ENCODE peak calls at places on chromosomes 11 and 22, in eight cellular contexts. One of them, this sample, is unnamed. For H3K4me1, the result is how much of the 10 kb centered on the place peaks cover.

GRCh38 chr11:45737056-45737455 is 67.9 kb upstream of the SLC35C1 start:
- DNase-seq in SJSA1: no peak
- DNase-seq in OCI-LY7: no peak
- DNase-seq in heart left ventricle: no peak
- DNase-seq in left ventricle myocardium inferior: no peak
- DNase-seq in neuronal stem cell: no peak
- DNase-seq in CD4-positive, CD25-positive, alpha-beta regulatory T cell: no peak
- DNase-seq in BE2C: no peak
- DNase-seq in this sample: no peak

GRCh38 chr22:46070215-46070721 is 80.1 kb upstream of the PPARA start:
- DNase-seq in BE2C: peak
- DNase-seq in OCI-LY7: peak
- DNase-seq in neuronal stem cell: no peak
- DNase-seq in left ventricle myocardium inferior: peak
- DNase-seq in heart left ventricle: peak
- DNase-seq in CD4-positive, CD25-positive, alpha-beta regulatory T cell: no peak
- DNase-seq in SJSA1: no peak
- DNase-seq in this sample: no peak

GRCh38 chr11:34656062-34656720 is 35.3 kb downstream of the EHF start:
- DNase-seq in OCI-LY7: no peak
- DNase-seq in left ventricle myocardium inferior: no peak
- DNase-seq in heart left ventricle: no peak
- DNase-seq in neuronal stem cell: no peak
- DNase-seq in BE2C: no peak
- DNase-seq in CD4-positive, CD25-positive, alpha-beta regulatory T cell: no peak
- DNase-seq in SJSA1: no peak
- DNase-seq in this sample: no peak

GRCh38 chr11:72244317-72245231 is 598 bp upstream of the PHOX2A start:
- DNase-seq in SJSA1: no peak
- DNase-seq in BE2C: peak
- DNase-seq in left ventricle myocardium inferior: no peak
- DNase-seq in OCI-LY7: no peak
- DNase-seq in CD4-positive, CD25-positive, alpha-beta regulatory T cell: no peak
- DNase-seq in neuronal stem cell: no peak
- DNase-seq in heart left ventricle: no peak
- DNase-seq in this sample: no peak

GRCh38 chr22:44292007-44292370 is 20.8 kb downstream of the SHISAL1 start:
- DNase-seq in left ventricle myocardium inferior: no peak
- DNase-seq in OCI-LY7: no peak
- DNase-seq in SJSA1: no peak
- DNase-seq in CD4-positive, CD25-positive, alpha-beta regulatory T cell: no peak
- DNase-seq in neuronal stem cell: no peak
- DNase-seq in heart left ventricle: no peak
- DNase-seq in BE2C: peak
- DNase-seq in this sample: no peak

GRCh38 chr22:19568337-19569311 is 44.4 kb upstream of the CLDN5 start:
- DNase-seq in CD4-positive, CD25-positive, alpha-beta regulatory T cell: no peak
- DNase-seq in OCI-LY7: no peak
- DNase-seq in BE2C: no peak
- DNase-seq in SJSA1: no peak
- DNase-seq in left ventricle myocardium inferior: no peak
- DNase-seq in neuronal stem cell: no peak
- DNase-seq in heart left ventricle: peak
- DNase-seq in this sample: no peak

GRCh38 chr11:17077240-17077519 is 287 bp downstream of the RPS13 start:
- DNase-seq in SJSA1: peak
- DNase-seq in BE2C: no peak
- DNase-seq in OCI-LY7: no peak
- DNase-seq in left ventricle myocardium inferior: no peak
- DNase-seq in heart left ventricle: no peak
- DNase-seq in CD4-positive, CD25-positive, alpha-beta regulatory T cell: no peak
- DNase-seq in neuronal stem cell: no peak
- DNase-seq in this sample: no peak

GRCh38 chr11:93005239-93005638 is 35.8 kb downstream of the MTNR1B start:
- DNase-seq in SJSA1: no peak
- DNase-seq in OCI-LY7: no peak
- DNase-seq in BE2C: no peak
- DNase-seq in heart left ventricle: no peak
- DNase-seq in left ventricle myocardium inferior: no peak
- DNase-seq in CD4-positive, CD25-positive, alpha-beta regulatory T cell: no peak
- DNase-seq in neuronal stem cell: no peak
- DNase-seq in this sample: no peak

GRCh38 chr11:105968021-105968697 is 53.9 kb downstream of the MSANTD4 start:
- DNase-seq in heart left ventricle: no peak
- DNase-seq in left ventricle myocardium inferior: no peak
- DNase-seq in BE2C: no peak
- DNase-seq in OCI-LY7: no peak
- DNase-seq in CD4-positive, CD25-positive, alpha-beta regulatory T cell: no peak
- DNase-seq in neuronal stem cell: no peak
- DNase-seq in SJSA1: no peak
- DNase-seq in this sample: no peak

GRCh38 chr11:62732830-62733229 is 4.5 kb downstream of the TTC9C start:
- DNase-seq in left ventricle myocardium inferior: no peak
- DNase-seq in OCI-LY7: peak
- DNase-seq in CD4-positive, CD25-positive, alpha-beta regulatory T cell: peak
- DNase-seq in BE2C: no peak
- DNase-seq in heart left ventricle: no peak
- DNase-seq in SJSA1: no peak
- DNase-seq in neuronal stem cell: no peak
- DNase-seq in this sample: no peak

GRCh38 chr22:48577014-48577690 is 1250.5 kb downstream of the BRD1 start:
- DNase-seq in neuronal stem cell: no peak
- DNase-seq in OCI-LY7: no peak
- DNase-seq in CD4-positive, CD25-positive, alpha-beta regulatory T cell: no peak
- DNase-seq in SJSA1: no peak
- DNase-seq in BE2C: no peak
- DNase-seq in left ventricle myocardium inferior: no peak
- DNase-seq in heart left ventricle: peak
- DNase-seq in this sample: no peak

GRCh38 chr11:80096736-80097135 is 655.9 kb upstream of the TENM4 start:
- DNase-seq in neuronal stem cell: no peak
- DNase-seq in CD4-positive, CD25-positive, alpha-beta regulatory T cell: no peak
- DNase-seq in heart left ventricle: no peak
- DNase-seq in left ventricle myocardium inferior: no peak
- DNase-seq in OCI-LY7: no peak
- DNase-seq in BE2C: no peak
- DNase-seq in SJSA1: peak
- DNase-seq in this sample: no peak

GRCh38 chr22:48651981-48652538 is 1175.6 kb downstream of the BRD1 start:
- DNase-seq in OCI-LY7: no peak
- DNase-seq in heart left ventricle: no peak
- DNase-seq in SJSA1: peak
- DNase-seq in CD4-positive, CD25-positive, alpha-beta regulatory T cell: no peak
- DNase-seq in left ventricle myocardium inferior: no peak
- DNase-seq in neuronal stem cell: no peak
- DNase-seq in BE2C: no peak
- DNase-seq in this sample: no peak

GRCh38 chr11:132402056-132402684 is 1031.8 kb downstream of the NTM start:
- DNase-seq in left ventricle myocardium inferior: peak
- DNase-seq in OCI-LY7: no peak
- DNase-seq in heart left ventricle: peak
- DNase-seq in SJSA1: no peak
- DNase-seq in BE2C: no peak
- DNase-seq in CD4-positive, CD25-positive, alpha-beta regulatory T cell: peak
- DNase-seq in neuronal stem cell: peak
- DNase-seq in this sample: no peak

GRCh38 chr11:76217653-76218160 is 11.4 kb upstream of the WNT11 start:
- DNase-seq in heart left ventricle: no peak
- DNase-seq in OCI-LY7: no peak
- DNase-seq in neuronal stem cell: no peak
- DNase-seq in SJSA1: no peak
- DNase-seq in CD4-positive, CD25-positive, alpha-beta regulatory T cell: no peak
- DNase-seq in left ventricle myocardium inferior: peak
- DNase-seq in BE2C: no peak
- DNase-seq in this sample: no peak

GRCh38 chr11:112050721-112051120 is 23.1 kb downstream of the PIH1D2 start:
- DNase-seq in BE2C: no peak
- DNase-seq in neuronal stem cell: no peak
- DNase-seq in SJSA1: no peak
- DNase-seq in CD4-positive, CD25-positive, alpha-beta regulatory T cell: no peak
- DNase-seq in left ventricle myocardium inferior: no peak
- DNase-seq in heart left ventricle: no peak
- DNase-seq in OCI-LY7: peak
- DNase-seq in this sample: no peak

GRCh38 chr11:46845440-46845739 is 690 bp downstream of the CKAP5 start:
- DNase-seq in neuronal stem cell: peak
- DNase-seq in left ventricle myocardium inferior: no peak
- DNase-seq in OCI-LY7: no peak
- DNase-seq in SJSA1: no peak
- DNase-seq in BE2C: no peak
- DNase-seq in CD4-positive, CD25-positive, alpha-beta regulatory T cell: no peak
- DNase-seq in heart left ventricle: no peak
- DNase-seq in this sample: no peak

GRCh38 chr11:128949791-128950454 is 7.3 kb upstream of the TP53AIP1 start:
- DNase-seq in BE2C: no peak
- DNase-seq in heart left ventricle: no peak
- DNase-seq in left ventricle myocardium inferior: no peak
- DNase-seq in OCI-LY7: no peak
- DNase-seq in SJSA1: no peak
- DNase-seq in neuronal stem cell: no peak
- DNase-seq in CD4-positive, CD25-positive, alpha-beta regulatory T cell: no peak
- DNase-seq in this sample: no peak

GRCh38 chr11:119144825-119145476 is 3.9 kb upstream of the ABCG4 start:
- DNase-seq in BE2C: peak
- DNase-seq in OCI-LY7: peak
- DNase-seq in CD4-positive, CD25-positive, alpha-beta regulatory T cell: peak
- DNase-seq in SJSA1: peak
- DNase-seq in left ventricle myocardium inferior: peak
- DNase-seq in neuronal stem cell: peak
- DNase-seq in heart left ventricle: peak
- DNase-seq in this sample: no peak

GRCh38 chr11:126113012-126113411 is 50.3 kb upstream of the CDON start:
- DNase-seq in OCI-LY7: no peak
- DNase-seq in heart left ventricle: no peak
- DNase-seq in neuronal stem cell: no peak
- DNase-seq in left ventricle myocardium inferior: no peak
- DNase-seq in CD4-positive, CD25-positive, alpha-beta regulatory T cell: no peak
- DNase-seq in BE2C: peak
- DNase-seq in SJSA1: no peak
- DNase-seq in this sample: no peak

GRCh38 chr11:117443269-117444186 is 115.9 kb downstream of the CEP164 start:
- DNase-seq in OCI-LY7: no peak
- DNase-seq in left ventricle myocardium inferior: peak
- DNase-seq in SJSA1: peak
- DNase-seq in CD4-positive, CD25-positive, alpha-beta regulatory T cell: no peak
- DNase-seq in BE2C: peak
- DNase-seq in heart left ventricle: peak
- DNase-seq in neuronal stem cell: peak
- DNase-seq in this sample: no peak

GRCh38 chr22:20433686-20434241 is 3.9 kb downstream of the SCARF2 start:
- DNase-seq in CD4-positive, CD25-positive, alpha-beta regulatory T cell: no peak
- DNase-seq in OCI-LY7: no peak
- DNase-seq in BE2C: no peak
- DNase-seq in heart left ventricle: no peak
- DNase-seq in left ventricle myocardium inferior: no peak
- DNase-seq in SJSA1: no peak
- DNase-seq in neuronal stem cell: no peak
- DNase-seq in this sample: no peak

GRCh38 chr22:31291403-31291715 is 929 bp downstream of the PIK3IP1 start:
- DNase-seq in heart left ventricle: no peak
- DNase-seq in neuronal stem cell: no peak
- DNase-seq in SJSA1: no peak
- DNase-seq in OCI-LY7: no peak
- DNase-seq in BE2C: no peak
- DNase-seq in CD4-positive, CD25-positive, alpha-beta regulatory T cell: no peak
- DNase-seq in left ventricle myocardium inferior: no peak
- DNase-seq in this sample: no peak
- H3K4me1 ChIP-seq in heart left ventricle: under half
- H3K4me1 ChIP-seq in neuronal stem cell: under half
- H3K4me1 ChIP-seq in SJSA1: under half
- H3K4me1 ChIP-seq in OCI-LY7: half or more
- H3K4me1 ChIP-seq in BE2C: under half
- H3K4me1 ChIP-seq in CD4-positive, CD25-positive, alpha-beta regulatory T cell: half or more
- H3K4me1 ChIP-seq in left ventricle myocardium inferior: half or more
- H3K4me1 ChIP-seq in this sample: half or more

DNA sequence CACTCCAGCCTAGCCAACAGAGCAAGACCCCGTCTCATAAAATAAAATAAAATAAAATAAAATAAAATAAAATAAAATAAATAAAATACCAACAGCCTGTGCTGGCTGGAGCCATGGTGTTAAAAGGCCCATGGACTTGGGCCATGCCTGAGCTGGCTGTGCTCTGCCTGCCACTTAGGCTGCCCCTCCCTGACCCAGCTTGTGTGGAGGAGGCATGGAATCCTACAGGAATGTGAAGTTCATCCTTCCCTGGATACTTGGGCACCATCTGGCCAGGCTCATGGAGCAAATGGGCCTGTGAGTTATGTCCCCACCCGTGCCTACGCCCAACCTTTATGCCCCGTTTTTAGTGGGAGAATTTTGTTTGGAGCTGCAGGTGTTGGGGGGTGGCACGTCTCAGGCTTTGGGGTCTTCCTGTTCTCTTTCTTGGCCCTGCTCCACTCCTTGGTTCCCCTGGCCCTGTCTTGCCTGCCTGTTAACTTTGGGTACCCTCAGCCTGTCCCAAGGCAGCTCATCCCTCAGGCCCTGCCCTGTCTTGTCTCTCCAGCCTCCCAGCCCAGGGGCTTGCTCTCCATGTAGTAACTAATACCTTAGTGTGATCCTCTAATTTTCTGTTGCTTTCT is 51.3 kb downstream of the BCR start:
- DNase-seq in OCI-LY7: no peak
- DNase-seq in neuronal stem cell: no peak
- DNase-seq in left ventricle myocardium inferior: no peak
- DNase-seq in CD4-positive, CD25-positive, alpha-beta regulatory T cell: no peak
- DNase-seq in heart left ventricle: peak
- DNase-seq in BE2C: no peak
- DNase-seq in SJSA1: no peak
- DNase-seq in this sample: no peak
- H3K4me1 ChIP-seq in OCI-LY7: under half
- H3K4me1 ChIP-seq in neuronal stem cell: under half
- H3K4me1 ChIP-seq in left ventricle myocardium inferior: half or more
- H3K4me1 ChIP-seq in CD4-positive, CD25-positive, alpha-beta regulatory T cell: under half
- H3K4me1 ChIP-seq in heart left ventricle: under half
- H3K4me1 ChIP-seq in BE2C: under half
- H3K4me1 ChIP-seq in SJSA1: under half
- H3K4me1 ChIP-seq in this sample: under half

GRCh38 chr11:69830086-69830485 is 10.9 kb upstream of the FGF3 start:
- DNase-seq in SJSA1: no peak
- DNase-seq in CD4-positive, CD25-positive, alpha-beta regulatory T cell: no peak
- DNase-seq in BE2C: no peak
- DNase-seq in left ventricle myocardium inferior: no peak
- DNase-seq in heart left ventricle: no peak
- DNase-seq in neuronal stem cell: no peak
- DNase-seq in OCI-LY7: no peak
- DNase-seq in this sample: no peak
- H3K4me1 ChIP-seq in SJSA1: under half
- H3K4me1 ChIP-seq in CD4-positive, CD25-positive, alpha-beta regulatory T cell: under half
- H3K4me1 ChIP-seq in BE2C: under half
- H3K4me1 ChIP-seq in left ventricle myocardium inferior: under half
- H3K4me1 ChIP-seq in heart left ventricle: under half
- H3K4me1 ChIP-seq in neuronal stem cell: under half
- H3K4me1 ChIP-seq in OCI-LY7: under half
- H3K4me1 ChIP-seq in this sample: under half

DNA sequence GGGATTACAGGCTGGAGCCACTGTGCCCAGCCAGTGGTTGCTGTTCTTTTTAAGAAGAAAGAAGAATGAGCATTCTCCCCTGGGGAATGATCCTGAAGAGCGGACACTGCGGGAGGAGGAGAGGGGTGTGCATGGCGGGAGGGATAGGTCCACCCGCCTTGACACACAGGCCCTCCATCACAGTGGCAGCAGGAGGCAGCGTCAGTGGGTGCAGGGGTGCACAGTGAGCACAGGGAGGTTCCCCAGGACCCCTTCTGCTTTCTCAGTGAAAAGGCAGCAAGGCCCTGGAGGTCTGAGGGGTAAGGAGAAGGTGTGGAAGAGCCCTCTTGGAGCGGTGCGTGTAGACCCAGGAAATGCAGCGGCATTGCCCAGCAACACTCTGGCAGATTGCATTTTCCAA is 28.9 kb upstream of the CBX7 start:
- DNase-seq in OCI-LY7: no peak
- DNase-seq in neuronal stem cell: no peak
- DNase-seq in heart left ventricle: no peak
- DNase-seq in CD4-positive, CD25-positive, alpha-beta regulatory T cell: no peak
- DNase-seq in SJSA1: no peak
- DNase-seq in left ventricle myocardium inferior: no peak
- DNase-seq in BE2C: no peak
- DNase-seq in this sample: no peak
- H3K4me1 ChIP-seq in OCI-LY7: under half
- H3K4me1 ChIP-seq in neuronal stem cell: under half
- H3K4me1 ChIP-seq in heart left ventricle: under half
- H3K4me1 ChIP-seq in CD4-positive, CD25-positive, alpha-beta regulatory T cell: under half
- H3K4me1 ChIP-seq in SJSA1: under half
- H3K4me1 ChIP-seq in left ventricle myocardium inferior: half or more
- H3K4me1 ChIP-seq in BE2C: under half
- H3K4me1 ChIP-seq in this sample: under half

This sample was measured in effector memory CD4-positive, alpha-beta T cell.